ENCODE peak calls at places on chromosomes 7 and 10, in five cellular contexts. E, Z, A, K and I are unnamed samples.

GRCh38 chr10:87702973-87703294 is 43.3 kb downstream of the PAPSS2 start:
- DNase-seq in E (no peak), Z (no peak), A (no peak), K (no peak), I (no peak)

GRCh38 chr7:123201901-123202300 is 2.1 kb upstream of the SLC13A1 start:
- DNase-seq in Z (no peak), A (no peak), K (no peak), E (no peak), I (no peak)

GRCh38 chr10:89347706-89348457 is 20.1 kb downstream of the IFIT3 start:
- DNase-seq in Z (no peak), K (no peak), A (no peak), E (no peak), I (no peak)

GRCh38 chr10:93085272-93085859 is 11.7 kb downstream of the CYP26A1 start:
- DNase-seq in Z (no peak), A (no peak), E (no peak), K (no peak), I (no peak)

GRCh38 chr10:102243304-102243703 is 2.0 kb upstream of the PITX3 start:
- DNase-seq in K (no peak), A (no peak), E (no peak), Z (no peak), I (no peak)

GRCh38 chr7:110620336-110620735 is 470.6 kb upstream of the LRRN3 start:
- DNase-seq in Z (no peak), K (no peak), A (no peak), E (no peak), I (no peak)

GRCh38 chr10:121771957-121772356 is 155.9 kb downstream of the ATE1 start:
- DNase-seq in E (no peak), K (no peak), A (no peak), Z (no peak), I (no peak)

GRCh38 chr7:31991846-31992245 is 78.4 kb downstream of the PDE1C start:
- DNase-seq in Z (no peak), A (no peak), E (no peak), K (no peak), I (no peak)

GRCh38 chr10:37701781-37702493 is 155.5 kb downstream of the ZNF248 start:
- DNase-seq in A (no peak), E (no peak), Z (no peak), K (peak), I (no peak)

GRCh38 chr10:109912335-109913282 is 10.7 kb downstream of the XPNPEP1 start:
- DNase-seq in Z (no peak), E (no peak), K (no peak), A (no peak), I (no peak)

GRCh38 chr7:97971990-97972943 is 17.7 kb downstream of the OCM2 start:
- DNase-seq in Z (peak), A (peak), K (peak), E (peak), I (peak)
- TF ChIP-seq POLR2AphosphoS5 in Z (peak), A (peak), K (peak), E (peak), I (peak)

GRCh38 chr7:1086588-1087461 is 1.1 kb upstream of the GPER1 start:
- DNase-seq in Z (peak), E (peak), A (peak), K (peak), I (peak)

GRCh38 chr7:1087462-1087809 is 477 bp upstream of the GPER1 start:
- DNase-seq in A (no peak), E (no peak), Z (no peak), K (no peak), I (no peak)

GRCh38 chr7:1085910-1086421 is 1.9 kb upstream of the GPER1 start:
- DNase-seq in E (no peak), K (no peak), A (no peak), Z (no peak), I (no peak)

GRCh38 chr7:1090236-1090635 is 2.3 kb downstream of the GPER1 start:
- DNase-seq in E (no peak), K (no peak), Z (no peak), A (no peak), I (no peak)

GRCh38 chr7:1087952-1088920 is at the start of gene GPER1:
- DNase-seq in A (peak), E (no peak), K (no peak), Z (peak), I (peak)
- H3K27ac ChIP-seq in A (peak), E (no peak), K (peak), Z (peak), I (peak)

GRCh38 chr10:126598009-126598408 is 72.5 kb downstream of the C10orf90 start:
- DNase-seq in E (no peak), A (no peak), Z (peak), K (no peak), I (peak)
- TF ChIP-seq CTCF in E (peak), A (no peak), Z (peak), K (no peak), I (no peak)

GRCh38 chr7:107597582-107597916 is 17.5 kb downstream of the BCAP29 start:
- DNase-seq in E (no peak), K (no peak), Z (no peak), A (no peak), I (no peak)

GRCh38 chr7:107596881-107597581 is 17.0 kb downstream of the BCAP29 start:
- DNase-seq in A (no peak), E (no peak), Z (no peak), K (no peak), I (no peak)

GRCh38 chr7:107593025-107593410 is 13.0 kb downstream of the BCAP29 start:
- DNase-seq in Z (no peak), K (no peak), E (no peak), A (no peak), I (no peak)

GRCh38 chr7:107592361-107593024 is 12.4 kb downstream of the BCAP29 start:
- DNase-seq in Z (no peak), E (no peak), K (no peak), A (no peak), I (no peak)

GRCh38 chr7:107594961-107595737 is 15.1 kb downstream of the BCAP29 start:
- DNase-seq in A (no peak), Z (no peak), K (no peak), E (no peak), I (no peak)
- TF ChIP-seq POLR2AphosphoS5 in A (peak), Z (no peak), K (no peak), E (no peak), I (no peak)

DNA sequence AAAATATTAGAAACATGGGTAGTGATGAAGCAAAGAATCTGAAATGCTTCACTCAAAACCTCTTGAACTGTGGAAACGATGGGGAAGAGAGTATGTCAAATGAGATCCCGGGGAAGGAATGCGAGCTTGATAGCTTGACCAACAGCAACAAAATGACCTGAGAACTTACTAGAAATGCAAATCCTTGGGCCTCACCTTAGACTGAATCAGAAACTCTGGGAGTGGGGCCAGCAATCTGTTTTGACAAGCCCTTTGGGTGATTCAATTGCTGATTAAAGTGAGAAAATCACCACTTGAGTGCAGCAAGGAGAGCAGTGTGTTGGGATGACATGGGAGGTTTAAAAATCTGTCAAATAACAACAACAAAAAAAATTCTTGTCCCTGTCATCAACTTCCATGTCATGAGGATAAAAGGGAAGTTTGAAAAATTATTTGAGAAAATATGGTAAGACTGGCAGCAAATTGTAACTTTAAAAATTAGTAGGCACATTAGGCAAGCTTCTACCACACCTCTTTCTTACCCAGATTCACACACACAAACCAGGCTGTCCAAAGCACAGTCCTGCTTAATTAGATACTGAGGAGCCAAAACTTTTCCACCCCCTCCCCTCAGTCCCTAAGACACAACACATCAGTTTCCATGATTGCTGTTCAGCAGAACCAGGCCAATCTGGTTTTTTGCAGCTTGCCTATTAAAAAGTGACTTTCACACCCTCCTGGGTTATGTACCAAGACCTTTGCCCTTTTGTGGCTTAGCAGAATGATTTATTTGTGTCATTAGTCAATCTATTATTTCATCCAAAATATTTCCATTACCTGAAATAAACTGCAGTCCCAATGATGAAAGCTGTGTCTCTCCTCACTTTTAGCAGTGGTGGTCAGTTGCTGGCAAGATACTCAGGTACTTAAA is 15.6 kb downstream of the CALCR start:
- DNase-seq in K (no peak), Z (no peak), E (no peak), A (no peak), I (no peak)
- H3K27ac ChIP-seq in K (peak), Z (no peak), E (no peak), A (no peak), I (no peak)

DNA sequence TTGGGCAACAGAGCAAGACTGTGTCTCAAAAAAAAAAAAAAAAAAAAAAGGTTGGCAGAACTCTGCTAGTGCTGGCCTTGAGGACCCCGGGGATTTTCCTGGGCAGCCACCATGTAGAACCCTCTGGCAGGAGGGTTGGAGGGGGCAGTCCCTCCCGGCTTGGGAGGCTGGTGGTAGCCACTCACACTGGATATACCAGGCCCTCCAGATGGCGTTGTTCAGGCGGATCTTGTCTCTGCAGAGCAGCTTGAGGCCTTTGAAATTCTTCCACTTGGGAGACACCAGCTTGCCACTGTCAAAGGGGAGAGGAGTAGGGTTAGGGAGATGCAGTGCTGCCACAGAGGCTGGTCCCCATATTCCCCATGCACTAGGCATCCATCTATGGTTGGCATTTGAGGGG is 8.4 kb downstream of the MLXIPL start:
- DNase-seq in E (no peak), A (no peak), Z (no peak), K (no peak), I (no peak)
- TF ChIP-seq CTCF in E (no peak), A (no peak), Z (no peak), K (no peak), I (no peak)

DNA sequence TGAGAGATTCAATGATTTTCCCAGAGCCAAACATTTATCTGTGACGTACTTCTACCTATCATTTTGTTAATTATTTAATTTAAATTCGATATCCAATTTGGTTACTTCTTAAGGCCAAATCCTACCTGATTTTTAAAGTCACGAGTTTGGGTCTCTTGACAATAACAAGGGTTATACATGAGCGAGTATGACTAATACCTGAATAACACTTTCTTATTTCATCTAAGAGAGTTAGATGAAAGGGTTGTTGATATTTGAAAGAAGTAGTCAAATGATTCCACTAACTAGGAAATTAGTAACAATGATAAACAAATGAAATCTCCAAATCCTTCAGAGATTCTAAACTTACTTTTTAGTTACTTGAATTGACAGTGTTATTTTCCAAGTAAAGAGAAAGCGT is 1086.9 kb downstream of the XPNPEP1 start:
- DNase-seq in E (no peak), Z (no peak), A (no peak), K (no peak), I (no peak)
- TF ChIP-seq POLR2AphosphoS5 in E (no peak), Z (no peak), A (no peak), K (no peak), I (no peak)